ENCODE peak calls at places on chromosomes 16 and 17, in four cellular contexts. J, W, K and Z are unnamed samples.

GRCh38 chr17:77571562-77571981 is 386.9 kb upstream of the TNRC6C start:
- DNase-seq in J (peak; percentile 6), W (no peak), K (no peak), Z (no peak)

GRCh38 chr16:74896389-74897370 is 88.2 kb downstream of the WDR59 start:
- DNase-seq in J (peak; percentile 62), W (no peak), K (no peak), Z (no peak)

GRCh38 chr17:74108126-74108705 is 95.3 kb upstream of the RPL38 start:
- DNase-seq in J (no peak), W (peak; percentile 72), K (no peak), Z (no peak)

GRCh38 chr17:64276961-64277505 is 14.0 kb upstream of the TEX2 start:
- DNase-seq in J (no peak), W (peak; percentile 57), K (no peak), Z (no peak)

GRCh38 chr17:147796-148740 is 10.7 kb downstream of the SCGB1C2 start:
- DNase-seq in J (no peak), W (no peak), K (no peak), Z (no peak)

GRCh38 chr16:9012848-9013507 is 49.3 kb upstream of the USP7 start:
- DNase-seq in J (no peak), W (peak; percentile 87), K (peak; percentile 82), Z (peak; percentile 93)

GRCh38 chr17:82351254-82351712 is 7.8 kb upstream of the TEX19 start:
- DNase-seq in J (no peak), W (no peak), K (no peak), Z (no peak)

GRCh38 chr17:57289130-57289529 is 32.8 kb downstream of the MSI2 start:
- DNase-seq in J (no peak), W (no peak), K (no peak), Z (no peak)

GRCh38 chr16:25109643-25110042 is 1.9 kb upstream of the LCMT1 start:
- DNase-seq in J (peak; percentile 98), W (no peak), K (no peak), Z (no peak)

GRCh38 chr16:77758046-77758445 is 30.3 kb upstream of the VAT1L start:
- DNase-seq in J (no peak), W (no peak), K (no peak), Z (no peak)

GRCh38 chr17:60141111-60142018 is 8.4 kb upstream of the CA4 start:
- DNase-seq in J (peak; percentile 13), W (no peak), K (no peak), Z (no peak)

GRCh38 chr17:21419299-21420239 is 43.4 kb downstream of the KCNJ12 start:
- DNase-seq in J (no peak), W (peak; percentile 21), K (no peak), Z (peak; percentile 48)

GRCh38 chr17:7313028-7313889 is 1.9 kb downstream of the GPS2 start:
- DNase-seq in J (peak; percentile 2), W (peak; percentile 74), K (no peak), Z (peak; percentile 60)

GRCh38 chr17:4790705-4791088 is 1.9 kb downstream of the GLTPD2 start:
- DNase-seq in J (no peak), W (no peak), K (no peak), Z (no peak)
- H3K9ac ChIP-seq in J (peak overlapping the region; percentile 17), W (peak overlapping the region; percentile 90), K (peak overlapping the region; percentile 23), Z (no peak overlapping the region)

GRCh38 chr16:50938923-50939322 is 197.0 kb downstream of the CYLD start:
- DNase-seq in J (no peak), W (no peak), K (no peak), Z (no peak)
- H3K56ac ChIP-seq in J (no peak overlapping the region), W (no peak overlapping the region), K (no peak overlapping the region), Z (no peak overlapping the region)

GRCh38 chr17:17146791-17147406 is 59.2 kb downstream of the PLD6 start:
- DNase-seq in J (no peak), W (peak; percentile 75), K (no peak), Z (peak; percentile 88)
- H3K9ac ChIP-seq in J (no peak overlapping the region), W (no peak overlapping the region), K (no peak overlapping the region), Z (no peak overlapping the region)

GRCh38 chr17:37737971-37738370 is 6.9 kb downstream of the HNF1B start:
- DNase-seq in J (peak; percentile 61), W (peak; percentile 77), K (no peak), Z (no peak)

GRCh38 chr17:37737081-37737480 is 7.8 kb downstream of the HNF1B start:
- DNase-seq in J (no peak), W (no peak), K (no peak), Z (no peak)

GRCh38 chr17:37735165-37735564 is 9.7 kb downstream of the HNF1B start:
- DNase-seq in J (no peak), W (no peak), K (no peak), Z (peak; percentile 61)

GRCh38 chr17:37732313-37732712 is 12.5 kb downstream of the HNF1B start:
- DNase-seq in J (no peak), W (no peak), K (no peak), Z (no peak)

DNA sequence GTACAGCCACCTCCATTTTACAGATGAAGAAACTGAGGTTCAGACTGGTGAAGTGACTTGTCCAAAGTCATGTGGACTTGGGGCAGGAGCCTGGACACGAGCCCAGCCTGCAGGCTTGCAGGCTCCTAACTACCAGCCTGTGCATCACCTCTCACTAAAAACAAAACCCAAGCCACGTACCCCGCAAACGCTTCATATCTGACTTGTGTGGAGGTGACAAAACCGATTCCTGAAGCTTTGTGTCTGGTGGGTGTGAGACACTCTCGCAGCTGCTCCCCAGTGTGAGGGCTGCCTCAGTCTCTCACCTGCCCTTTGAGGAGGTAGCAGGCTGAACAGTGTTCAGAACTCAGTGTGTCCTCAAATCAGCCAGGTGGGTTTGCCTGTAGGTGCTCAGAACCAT is 8.4 kb downstream of the HNF1B start:
- DNase-seq in J (no peak), W (no peak), K (no peak), Z (no peak)
- H3K56ac ChIP-seq in J (no peak overlapping the region), W (peak overlapping the region; percentile 10), K (no peak overlapping the region), Z (no peak overlapping the region)

GRCh38 chr17:76561332-76561731 is 21.5 kb downstream of the PRCD start:
- DNase-seq in J (peak; percentile 41), W (no peak), K (no peak), Z (no peak)
- H3K9ac ChIP-seq in J (peak overlapping the region; percentile 44), W (peak overlapping the region; percentile 23), K (no peak overlapping the region), Z (no peak overlapping the region)

GRCh38 chr17:48558731-48559608 is 14.1 kb upstream of the HOXB2 start:
- DNase-seq in J (no peak), W (no peak), K (no peak), Z (no peak)
- H3K56ac ChIP-seq in J (peak overlapping the region; percentile 91), W (no peak overlapping the region), K (no peak overlapping the region), Z (no peak overlapping the region)

GRCh38 chr17:45314761-45315549 is 1.9 kb downstream of the MAP3K14 start:
- DNase-seq in J (peak; percentile 46), W (no peak), K (no peak), Z (no peak)
- H3K9ac ChIP-seq in J (peak overlapping the region; percentile 90), W (no peak overlapping the region), K (no peak overlapping the region), Z (no peak overlapping the region)

DNA sequence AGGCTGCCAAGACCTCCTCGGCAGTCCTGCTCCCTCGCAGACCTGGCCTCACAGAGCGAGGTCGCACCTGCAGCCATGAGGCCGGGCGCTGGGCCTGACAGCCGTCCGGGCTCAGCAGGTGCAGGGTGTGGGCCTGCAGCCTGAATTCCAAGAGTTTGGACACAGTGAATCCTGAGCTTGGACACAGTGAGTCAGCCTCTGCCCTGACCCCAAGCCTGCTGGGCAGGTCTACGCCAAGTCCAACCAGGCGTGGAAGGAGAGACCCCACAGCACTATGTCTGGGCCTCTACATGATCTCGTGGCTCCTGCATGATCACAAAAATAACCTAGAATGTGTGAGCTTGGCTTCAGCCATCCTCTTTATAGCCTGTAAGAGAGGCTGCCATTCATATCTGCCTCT is 121.0 kb downstream of the C16orf95 start:
- DNase-seq in J (no peak), W (no peak), K (no peak), Z (no peak)
- H3K56ac ChIP-seq in J (no peak overlapping the region), W (no peak overlapping the region), K (no peak overlapping the region), Z (no peak overlapping the region)

DNA sequence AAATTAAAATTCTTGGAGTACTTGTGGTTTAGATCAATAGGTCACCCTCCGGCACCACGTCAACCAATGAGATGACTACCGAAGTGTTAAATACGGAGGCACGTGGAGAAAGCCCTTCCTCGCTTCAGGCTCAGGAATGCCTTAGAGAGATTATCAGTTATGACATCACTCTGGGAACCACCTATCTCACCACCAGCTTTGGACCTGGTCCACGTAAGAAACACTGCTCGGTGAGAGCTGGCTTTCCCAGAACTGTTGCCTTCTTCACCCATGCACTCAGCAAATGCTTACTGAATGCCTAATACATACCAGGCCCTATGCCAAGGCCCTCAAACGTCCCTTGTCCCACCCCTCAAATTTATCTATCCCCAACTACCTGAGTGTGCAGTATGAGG is 71.3 kb downstream of the SMG6 start:
- DNase-seq in J (peak; percentile 96), W (no peak), K (no peak), Z (no peak)
- H3K9ac ChIP-seq in J (peak overlapping the region; percentile 1), W (no peak overlapping the region), K (no peak overlapping the region), Z (no peak overlapping the region)